ENCODE peak calls at places on chromosomes 1 and 21, in five cellular contexts. Z, H, R, X and Q are unnamed samples.

GRCh38 chr1:98253145-98253544 is 332.3 kb upstream of the DPYD start:
- DNase-seq in Z (no peak), H (no peak), R (no peak), X (no peak), Q (no peak)

GRCh38 chr1:15222653-15223303 is 24.2 kb upstream of the FHAD1 start:
- DNase-seq in Z (no peak), H (no peak), R (no peak), X (no peak), Q (no peak)

GRCh38 chr1:174466607-174467006 is 18.8 kb downstream of the GPR52 start:
- DNase-seq in Z (no peak), H (no peak), R (no peak), X (no peak), Q (no peak)

GRCh38 chr21:44755227-44755626 is 43.9 kb upstream of the TSPEAR start:
- DNase-seq in Z (peak; percentile 84), H (no peak), R (no peak), X (no peak), Q (no peak)

GRCh38 chr1:6497215-6497866 is 5.9 kb upstream of the PLEKHG5 start:
- DNase-seq in Z (no peak), H (no peak), R (no peak), X (no peak), Q (no peak)

GRCh38 chr21:38911523-38912354 is 106.0 kb downstream of the ETS2 start:
- DNase-seq in Z (no peak), H (peak; percentile 64), R (no peak), X (no peak), Q (no peak)

GRCh38 chr1:58884706-58885661 is 101.1 kb upstream of the JUN start:
- DNase-seq in Z (peak; percentile 24), H (no peak), R (no peak), X (no peak), Q (no peak)

GRCh38 chr1:231357831-231358354 is 19.8 kb downstream of the SPRTN start:
- DNase-seq in Z (peak; percentile 81), H (no peak), R (peak; percentile 79), X (peak; percentile 62), Q (no peak)

GRCh38 chr1:240539700-240540414 is 72.1 kb downstream of the GREM2 start:
- DNase-seq in Z (no peak), H (no peak), R (no peak), X (no peak), Q (no peak)

GRCh38 chr21:32562426-32562825 is 22.9 kb downstream of the TCP10L start:
- DNase-seq in Z (peak; percentile 91), H (peak; percentile 78), R (peak; percentile 83), X (peak; percentile 74), Q (no peak)

GRCh38 chr1:173050865-173051264 is at the start of gene TNFSF18:
- DNase-seq in Z (peak; percentile 91), H (no peak), R (peak; percentile 45), X (peak; percentile 72), Q (no peak)

GRCh38 chr1:239977414-239977813 is 114.3 kb upstream of the FMN2 start:
- DNase-seq in Z (no peak), H (peak; percentile 37), R (no peak), X (no peak), Q (no peak)

GRCh38 chr1:68036946-68037345 is 13.5 kb downstream of the DIRAS3 start:
- DNase-seq in Z (no peak), H (no peak), R (no peak), X (no peak), Q (no peak)

GRCh38 chr1:237228421-237228820 is 186.4 kb downstream of the RYR2 start:
- DNase-seq in Z (no peak), H (no peak), R (no peak), X (no peak), Q (no peak)

GRCh38 chr1:147539122-147539575 is 2.2 kb upstream of the BCL9 start:
- DNase-seq in Z (peak; percentile 97), H (no peak), R (peak; percentile 98), X (peak; percentile 90), Q (no peak)

GRCh38 chr1:239308701-239309333 is 77.6 kb upstream of the CHRM3 start:
- DNase-seq in Z (peak; percentile 4), H (no peak), R (no peak), X (no peak), Q (peak; percentile 45)

GRCh38 chr1:38724160-38725131 is 135.1 kb downstream of the RRAGC start:
- DNase-seq in Z (no peak), H (no peak), R (no peak), X (no peak), Q (no peak)

GRCh38 chr1:199272690-199273089 is 633.9 kb downstream of the PTPRC start:
- DNase-seq in Z (peak; percentile 97), H (no peak), R (peak; percentile 94), X (peak; percentile 94), Q (peak; percentile 58)

GRCh38 chr21:44255519-44255981 is 6.1 kb downstream of the DNMT3L start:
- DNase-seq in Z (peak; percentile 5), H (no peak), R (peak; percentile 46), X (peak; percentile 17), Q (peak; percentile 20)

GRCh38 chr1:193712356-193712755 is 525.9 kb upstream of the B3GALT2 start:
- DNase-seq in Z (no peak), H (no peak), R (no peak), X (no peak), Q (no peak)

GRCh38 chr1:78884685-78885452 is 121.7 kb downstream of the ADGRL4 start:
- DNase-seq in Z (peak; percentile 35), H (no peak), R (peak; percentile 21), X (peak; percentile 9), Q (no peak)

GRCh38 chr1:244662604-244663003 is 9.7 kb downstream of the DESI2 start:
- DNase-seq in Z (peak; percentile 39), H (no peak), R (no peak), X (no peak), Q (no peak)

GRCh38 chr21:42614811-42615342 is 38.5 kb upstream of the PDE9A start:
- DNase-seq in Z (no peak), H (no peak), R (no peak), X (peak; percentile 21), Q (peak; percentile 67)

GRCh38 chr1:203167026-203167912 is 8.4 kb downstream of the MYBPH start:
- DNase-seq in Z (no peak), H (no peak), R (no peak), X (no peak), Q (no peak)

GRCh38 chr1:56929492-56929891 is 36.3 kb downstream of the C8B start:
- DNase-seq in Z (no peak), H (no peak), R (no peak), X (no peak), Q (no peak)

GRCh38 chr1:229792576-229792975 is 166.5 kb downstream of the URB2 start:
- DNase-seq in Z (peak; percentile 38), H (no peak), R (no peak), X (no peak), Q (no peak)

GRCh38 chr1:246152986-246153431 is 354.1 kb downstream of the SMYD3 start:
- DNase-seq in Z (no peak), H (no peak), R (no peak), X (no peak), Q (no peak)

GRCh38 chr21:26469789-26470188 is 103.3 kb downstream of the CYYR1 start:
- DNase-seq in Z (peak; percentile 71), H (no peak), R (peak; percentile 50), X (peak; percentile 68), Q (no peak)

GRCh38 chr1:204435246-204435885 is 23.7 kb upstream of the PPP1R15B start:
- DNase-seq in Z (peak; percentile 84), H (no peak), R (peak; percentile 55), X (peak; percentile 57), Q (no peak)

GRCh38 chr1:233518344-233518743 is 95.6 kb upstream of the KCNK1 start:
- DNase-seq in Z (no peak), H (no peak), R (no peak), X (no peak), Q (no peak)

GRCh38 chr1:21492171-21492625 is 17.0 kb upstream of the ALPL start:
- DNase-seq in Z (no peak), H (no peak), R (no peak), X (no peak), Q (no peak)

GRCh38 chr1:190475394-190476250 is 2.0 kb downstream of the BRINP3 start:
- DNase-seq in Z (no peak), H (no peak), R (peak; percentile 11), X (no peak), Q (peak; percentile 32)

GRCh38 chr1:50968884-50969610 is 998 bp upstream of the CDKN2C start:
- DNase-seq in Z (peak; percentile 34), H (no peak), R (no peak), X (no peak), Q (peak; percentile 71)

GRCh38 chr1:246734861-246735260 is 10.7 kb downstream of the SCCPDH start:
- DNase-seq in Z (no peak), H (no peak), R (no peak), X (no peak), Q (no peak)

GRCh38 chr1:100943533-100943932 is 47.6 kb downstream of the SLC30A7 start:
- DNase-seq in Z (peak; percentile 27), H (no peak), R (no peak), X (no peak), Q (no peak)

GRCh38 chr1:7669559-7670208 is 101.4 kb upstream of the VAMP3 start:
- DNase-seq in Z (peak; percentile 60), H (no peak), R (peak; percentile 29), X (peak; percentile 10), Q (peak; percentile 61)
- H3K4me3 ChIP-seq in Z (no peak overlapping the region), H (peak overlapping the region; percentile 31), R (no peak overlapping the region), X (no peak overlapping the region), Q (peak overlapping the region; percentile 22)

DNA sequence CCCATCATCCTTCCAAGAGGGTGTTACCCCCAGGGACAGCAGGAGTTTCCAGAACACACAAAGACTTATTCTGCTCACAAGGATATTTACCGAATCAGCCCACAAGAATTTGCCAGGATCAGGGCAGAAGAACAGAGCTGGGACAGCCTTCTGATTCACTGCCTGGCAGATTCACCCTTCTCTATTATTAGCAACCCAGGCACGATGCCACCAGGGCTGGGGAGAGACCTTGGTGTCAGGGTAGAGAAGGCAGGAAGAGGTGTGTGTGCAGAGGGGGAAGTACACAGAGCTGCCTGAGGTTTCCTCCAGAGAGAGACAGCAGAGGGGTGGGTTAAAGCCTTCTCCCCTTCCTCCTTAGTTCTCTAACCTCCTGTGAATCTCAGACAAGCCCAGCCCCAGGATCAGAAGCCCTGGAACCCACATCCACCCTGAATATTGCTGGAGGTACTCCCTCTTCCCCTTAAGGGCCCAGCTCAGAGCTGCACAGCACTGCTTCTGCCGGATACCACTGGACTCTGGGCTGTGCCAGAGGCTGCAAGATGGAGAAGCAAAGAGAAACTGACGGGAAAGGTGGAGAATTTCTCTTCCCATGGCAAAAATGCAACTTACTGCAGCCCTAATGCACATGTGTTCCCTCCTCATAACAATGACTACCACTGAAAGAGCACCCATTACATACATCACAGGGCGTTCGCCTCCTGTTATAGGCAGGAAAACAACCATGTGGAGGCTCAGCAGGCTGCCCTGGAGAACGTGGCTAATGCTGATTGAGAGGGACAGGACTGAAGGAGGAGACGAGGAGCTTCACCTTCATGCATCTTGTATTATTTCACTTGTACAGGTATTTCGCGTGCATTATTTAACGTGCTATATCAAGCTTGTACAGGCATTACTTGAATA is 61.7 kb downstream of the ITPKB start:
- DNase-seq in Z (peak; percentile 56), H (peak; percentile 98), R (peak; percentile 87), X (peak; percentile 81), Q (no peak)
- H3K4me3 ChIP-seq in Z (no peak overlapping the region), H (peak overlapping the region; percentile 15), R (no peak overlapping the region), X (no peak overlapping the region), Q (no peak overlapping the region)

GRCh38 chr1:156665539-156665938 is 11.7 kb downstream of the NES start:
- DNase-seq in Z (no peak), H (no peak), R (no peak), X (no peak), Q (no peak)
- H3K4me3 ChIP-seq in Z (no peak overlapping the region), H (no peak overlapping the region), R (no peak overlapping the region), X (no peak overlapping the region), Q (no peak overlapping the region)

GRCh38 chr1:214012418-214012817 is 24.6 kb downstream of the PROX1 start:
- DNase-seq in Z (no peak), H (peak; percentile 87), R (no peak), X (no peak), Q (no peak)
- H3K4me3 ChIP-seq in Z (no peak overlapping the region), H (no peak overlapping the region), R (no peak overlapping the region), X (no peak overlapping the region), Q (no peak overlapping the region)

GRCh38 chr1:20185834-20186782 is at the start of the genes PLA2G2C and UBXN10:
- DNase-seq in Z (no peak), H (peak; percentile 95), R (no peak), X (no peak), Q (peak; percentile 83)
- H3K4me3 ChIP-seq in Z (no peak within 1 kb of the TSS), H (peak within 1 kb of the TSS; percentile 62), R (no peak within 1 kb of the TSS), X (no peak within 1 kb of the TSS), Q (peak within 1 kb of the TSS; percentile 55)